ENCODE peak calls at places on chromosomes 2 and 18, in four cellular contexts. B, N, P and L are unnamed samples.

GRCh38 chr2:86157009-86157556 is 38.2 kb downstream of the IMMT start:
- DNase-seq in B (no peak), N (no peak), P (no peak), L (no peak)

GRCh38 chr2:241970711-241971110 is 101.2 kb downstream of the RTP5 start:
- DNase-seq in B (no peak), N (no peak), P (no peak), L (no peak)

GRCh38 chr18:36249392-36249791 is 48.1 kb upstream of the FHOD3 start:
- DNase-seq in B (no peak), N (no peak), P (peak), L (no peak)

GRCh38 chr2:120984046-120984445 is 248.4 kb downstream of the GLI2 start:
- DNase-seq in B (no peak), N (no peak), P (no peak), L (no peak)

GRCh38 chr2:2048461-2048860 is 282.6 kb downstream of the MYT1L start:
- DNase-seq in B (no peak), N (no peak), P (no peak), L (no peak)

GRCh38 chr2:98875081-98875728 is 60.8 kb downstream of the CRACDL start:
- DNase-seq in B (no peak), N (no peak), P (peak), L (peak)

GRCh38 chr2:231185050-231185725 is 13.2 kb upstream of the ARMC9 start:
- DNase-seq in B (no peak), N (no peak), P (no peak), L (no peak)

GRCh38 chr2:240348522-240348921 is 86.9 kb upstream of the GPC1 start:
- DNase-seq in B (no peak), N (no peak), P (no peak), L (no peak)

GRCh38 chr2:144320491-144320890 is 199.4 kb downstream of the ZEB2 start:
- DNase-seq in B (no peak), N (no peak), P (no peak), L (no peak)

GRCh38 chr2:186009341-186009740 is 270.7 kb downstream of the FSIP2 start:
- DNase-seq in B (no peak), N (no peak), P (no peak), L (no peak)

GRCh38 chr2:134293719-134294537 is 40.1 kb downstream of the MGAT5 start:
- DNase-seq in B (no peak), N (no peak), P (no peak), L (no peak)

GRCh38 chr2:96788393-96789244 is 27.4 kb upstream of the CNNM3 start:
- DNase-seq in B (no peak), N (peak), P (no peak), L (no peak)

GRCh38 chr18:55349685-55350084 is 238.3 kb downstream of the TCF4 start:
- DNase-seq in B (no peak), N (no peak), P (no peak), L (no peak)

GRCh38 chr2:212994976-212995375 is 156.4 kb downstream of the IKZF2 start:
- DNase-seq in B (no peak), N (no peak), P (no peak), L (no peak)

GRCh38 chr2:98484652-98485452 is 40.2 kb downstream of the INPP4A start:
- DNase-seq in B (no peak), N (no peak), P (no peak), L (no peak)

GRCh38 chr2:115083216-115083615 is 640.8 kb downstream of the DPP10 start:
- DNase-seq in B (no peak), N (peak), P (no peak), L (no peak)

GRCh38 chr2:85598594-85599340 is 3.2 kb downstream of the RNF181 start:
- DNase-seq in B (no peak), N (no peak), P (no peak), L (no peak)

GRCh38 chr18:58996131-58996632 is 131.5 kb downstream of the ZNF532 start:
- DNase-seq in B (no peak), N (no peak), P (no peak), L (no peak)

GRCh38 chr2:12399244-12399643 is 317.5 kb upstream of the TRIB2 start:
- DNase-seq in B (no peak), N (no peak), P (no peak), L (no peak)

GRCh38 chr2:196335238-196335637 is 163.9 kb upstream of the STK17B start:
- DNase-seq in B (no peak), N (no peak), P (no peak), L (no peak)

GRCh38 chr2:74005786-74006185 is 21.1 kb downstream of the TET3 start:
- DNase-seq in B (no peak), N (no peak), P (no peak), L (no peak)

GRCh38 chr2:173715483-173715882 is 249.7 kb downstream of the SP3 start:
- DNase-seq in B (no peak), N (no peak), P (no peak), L (no peak)

GRCh38 chr2:203842373-203842772 is 25.2 kb upstream of the CTLA4 start:
- DNase-seq in B (no peak), N (no peak), P (no peak), L (no peak)

GRCh38 chr2:171309727-171310265 is 124.0 kb downstream of the METTL8 start:
- DNase-seq in B (no peak), N (no peak), P (peak), L (no peak)

GRCh38 chr2:6773007-6773693 is 92.6 kb downstream of the CMPK2 start:
- DNase-seq in B (peak), N (peak), P (peak), L (no peak)

GRCh38 chr2:61759718-61760117 is 94.1 kb downstream of the FAM161A start:
- DNase-seq in B (no peak), N (no peak), P (no peak), L (no peak)

GRCh38 chr2:30037016-30037415 is 109.8 kb upstream of the YPEL5 start:
- DNase-seq in B (no peak), N (no peak), P (no peak), L (no peak)
- TF ChIP-seq TCF12 in B (no peak), N (no peak), P (no peak), L (no peak)

GRCh38 chr2:19643117-19643518 is 258.7 kb downstream of the TTC32 start:
- DNase-seq in B (no peak), N (no peak), P (no peak), L (peak)
- TF ChIP-seq JUND in B (no peak), N (no peak), P (no peak), L (no peak)

DNA sequence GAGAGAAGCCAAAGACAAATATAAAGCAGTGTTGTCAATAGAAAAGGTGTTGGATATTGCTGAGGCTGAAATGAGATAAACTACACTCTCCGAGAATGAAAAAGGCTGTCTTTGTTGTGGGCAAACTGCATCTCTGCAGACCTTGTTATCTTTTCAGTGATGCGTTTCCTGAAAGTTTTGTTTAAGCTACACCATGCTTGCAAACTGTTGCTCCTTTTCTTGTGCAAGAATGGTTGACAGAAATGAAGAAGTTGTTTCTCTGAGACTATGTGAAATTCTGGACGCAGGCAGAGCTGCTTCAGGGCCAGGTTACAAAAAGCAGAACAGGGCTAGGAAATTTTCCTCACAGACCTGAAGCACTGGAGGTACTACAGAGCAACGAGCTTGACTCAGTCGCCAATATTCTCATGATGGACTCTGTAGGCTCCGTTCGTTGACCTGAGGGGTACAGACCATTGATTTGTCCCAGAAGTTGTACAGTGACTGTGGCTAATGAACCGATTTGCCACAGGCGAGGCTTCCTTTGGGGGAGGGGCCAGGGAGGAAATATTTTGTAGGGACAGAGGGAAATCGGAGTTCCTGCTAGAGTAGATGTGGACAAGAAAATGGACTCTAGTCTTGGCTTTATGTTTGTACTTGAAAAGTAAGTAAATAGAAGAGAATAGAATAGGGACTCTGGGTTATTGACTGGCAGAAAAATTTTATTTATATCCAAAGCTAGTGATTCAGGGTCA is 3.5 kb upstream of the ATL2 start:
- DNase-seq in B (peak), N (no peak), P (no peak), L (no peak)
- TF ChIP-seq TCF12 in B (no peak), N (no peak), P (no peak), L (no peak)

DNA sequence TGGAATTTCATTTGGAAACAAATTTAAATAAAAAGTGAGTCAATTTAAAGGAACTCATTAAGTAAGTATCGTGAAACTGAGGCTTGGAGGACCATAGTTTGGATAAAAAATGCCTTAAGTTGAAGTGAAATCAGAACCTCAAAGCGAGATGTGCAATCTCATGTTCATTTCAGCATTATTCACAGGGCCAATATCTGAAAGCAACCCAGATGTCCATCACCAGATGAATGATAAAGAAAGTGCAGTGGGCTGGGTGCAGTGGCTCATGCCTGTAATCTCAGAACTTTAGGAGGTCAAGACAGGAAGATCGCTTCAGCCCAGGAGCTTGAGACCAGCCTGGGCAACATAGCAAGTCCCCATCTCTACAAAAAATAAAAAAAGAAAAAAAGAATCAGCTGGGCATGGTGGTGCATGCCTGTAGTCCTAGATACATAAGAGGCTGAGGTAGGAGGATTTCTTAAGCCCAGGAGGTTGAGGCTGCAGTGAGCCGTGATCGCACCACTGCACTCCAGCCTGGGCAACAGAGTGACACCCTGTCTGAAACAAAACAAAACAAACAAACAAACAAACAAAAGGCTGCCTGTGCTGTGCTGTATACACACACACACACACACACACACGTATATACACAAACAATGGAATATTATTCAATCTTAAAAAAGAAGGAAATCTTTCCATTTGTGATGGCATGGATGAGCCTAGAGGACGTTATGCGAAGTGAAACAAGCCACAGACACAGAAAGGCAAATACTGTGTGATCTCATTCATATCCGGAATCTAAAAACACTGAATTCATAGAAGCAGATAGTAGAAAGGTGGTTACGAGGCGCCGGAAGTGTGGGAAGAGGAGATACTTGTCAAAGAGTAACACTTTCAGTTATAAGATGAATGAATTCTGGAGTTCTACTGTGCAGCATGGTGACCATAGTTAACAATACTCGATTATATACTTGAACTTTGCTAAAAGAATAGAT is 14.5 kb downstream of the SH3RF3 start:
- DNase-seq in B (no peak), N (no peak), P (no peak), L (peak)
- TF ChIP-seq JUND in B (no peak), N (no peak), P (no peak), L (peak)

GRCh38 chr2:71640459-71640858 is 187.1 kb downstream of the DYSF start:
- DNase-seq in B (no peak), N (no peak), P (no peak), L (no peak)
- TF ChIP-seq TCF12 in B (no peak), N (no peak), P (no peak), L (no peak)

GRCh38 chr2:226031078-226031937 is 631.8 kb downstream of the NYAP2 start:
- DNase-seq in B (peak), N (peak), P (peak), L (no peak)
- TF ChIP-seq JUND in B (peak), N (no peak), P (peak), L (no peak)

GRCh38 chr2:176554107-176555048 is 285.1 kb downstream of the MTX2 start:
- DNase-seq in B (peak), N (peak), P (peak), L (peak)

GRCh38 chr2:176555781-176556180 is 286.5 kb downstream of the MTX2 start:
- DNase-seq in B (no peak), N (no peak), P (peak), L (no peak)

GRCh38 chr2:176555112-176555511 is 285.9 kb downstream of the MTX2 start:
- DNase-seq in B (no peak), N (no peak), P (no peak), L (no peak)

GRCh38 chr2:176552456-176553135 is 283.4 kb downstream of the MTX2 start:
- DNase-seq in B (no peak), N (no peak), P (no peak), L (no peak)

GRCh38 chr2:176553685-176554106 is 284.5 kb downstream of the MTX2 start:
- DNase-seq in B (no peak), N (peak), P (peak), L (no peak)
- TF ChIP-seq TCF12 in B (no peak), N (no peak), P (no peak), L (no peak)